ENCODE peak calls at places on chromosome 16, in five cellular contexts. F is neuronal stem cell, U is choroid plexus epithelial cell, O is NCI-H1417 treated with DMSO at 0.1 percent for 48 hours, Y is esophagus squamous epithelium. B is an unnamed sample.

GRCh38 chr16:3819741-3820724 is 60.5 kb downstream of the CREBBP start:
- DNase-seq in U (peak), O (peak), Y (no peak), F (no peak), B (no peak)

GRCh38 chr16:71499775-71500364 is 10.7 kb upstream of the ZNF19 start:
- DNase-seq in F (peak), U (peak), Y (no peak), O (no peak), B (peak)

GRCh38 chr16:85605912-85606841 is 6.9 kb upstream of the GSE1 start:
- DNase-seq in F (no peak), O (no peak), U (no peak), Y (no peak), B (no peak)

GRCh38 chr16:50040710-50041109 is 15.7 kb downstream of the CNEP1R1 start:
- DNase-seq in Y (no peak), U (no peak), O (no peak), F (no peak), B (no peak)

GRCh38 chr16:53093162-53093744 is 38.5 kb downstream of the CHD9 start:
- DNase-seq in U (no peak), F (no peak), Y (no peak), O (no peak), B (no peak)

GRCh38 chr16:15874745-15875314 is 13.6 kb downstream of the CEP20 start:
- DNase-seq in U (peak), Y (no peak), O (no peak), F (peak), B (no peak)

GRCh38 chr16:66416981-66417700 is 10.0 kb upstream of the BEAN1 start:
- DNase-seq in F (no peak), Y (no peak), O (no peak), U (no peak), B (no peak)

GRCh38 chr16:27248036-27248435 is 20.5 kb downstream of the NSMCE1 start:
- DNase-seq in Y (no peak), O (no peak), F (no peak), U (no peak), B (no peak)

GRCh38 chr16:11354733-11355574 is 9.7 kb downstream of the RMI2 start:
- DNase-seq in F (no peak), U (peak), Y (no peak), O (no peak), B (peak)

B was measured in GM13977.